ENCODE peak calls at places on chromosomes 11 and 22, in six cellular contexts. A, Y, M, N, B and O are unnamed samples.
A peak's percentile ranks its signal among the peaks of the same experiment; 100 is the strongest.

GRCh38 chr11:30322162-30322561 is 742 bp upstream of the ARL14EP start:
- DNase-seq in A (no peak), Y (no peak), M (no peak), N (no peak), B (no peak), O (no peak)

GRCh38 chr11:105000797-105001196 is 22.2 kb downstream of the CASP5 start:
- DNase-seq in A (no peak), Y (no peak), M (no peak), N (peak; percentile 62), B (no peak), O (no peak)

GRCh38 chr11:118136826-118137225 is 15.8 kb downstream of the SCN4B start:
- DNase-seq in A (no peak), Y (no peak), M (no peak), N (no peak), B (no peak), O (no peak)

GRCh38 chr11:20388096-20389055 is 860 bp downstream of the PRMT3 start:
- DNase-seq in A (no peak), Y (peak; percentile 38), M (peak; percentile 23), N (peak; percentile 52), B (no peak), O (peak; percentile 25)

GRCh38 chr22:37455896-37456295 is 28.6 kb upstream of the ELFN2 start:
- DNase-seq in A (no peak), Y (no peak), M (no peak), N (no peak), B (peak; percentile 25), O (no peak)

GRCh38 chr11:92932023-92932422 is 37.4 kb upstream of the MTNR1B start:
- DNase-seq in A (no peak), Y (peak; percentile 50), M (no peak), N (no peak), B (no peak), O (no peak)

GRCh38 chr22:29080061-29080975 is 7.5 kb downstream of the KREMEN1 start:
- DNase-seq in A (no peak), Y (peak; percentile 77), M (no peak), N (peak; percentile 83), B (no peak), O (peak; percentile 45)

GRCh38 chr11:61163714-61164609 is 2.7 kb upstream of the VPS37C start:
- DNase-seq in A (no peak), Y (no peak), M (no peak), N (peak; percentile 76), B (no peak), O (no peak)

GRCh38 chr11:116861539-116861938 is 24.1 kb upstream of the APOA1 start:
- DNase-seq in A (no peak), Y (no peak), M (peak; percentile 74), N (no peak), B (no peak), O (peak; percentile 58)

GRCh38 chr11:30585892-30586250 is 282 bp downstream of the MPPED2 start:
- DNase-seq in A (no peak), Y (no peak), M (no peak), N (no peak), B (no peak), O (no peak)

GRCh38 chr11:1889941-1890855 is 1.5 kb downstream of the PRR33 start:
- DNase-seq in A (no peak), Y (no peak), M (no peak), N (peak; percentile 80), B (no peak), O (no peak)

DNA sequence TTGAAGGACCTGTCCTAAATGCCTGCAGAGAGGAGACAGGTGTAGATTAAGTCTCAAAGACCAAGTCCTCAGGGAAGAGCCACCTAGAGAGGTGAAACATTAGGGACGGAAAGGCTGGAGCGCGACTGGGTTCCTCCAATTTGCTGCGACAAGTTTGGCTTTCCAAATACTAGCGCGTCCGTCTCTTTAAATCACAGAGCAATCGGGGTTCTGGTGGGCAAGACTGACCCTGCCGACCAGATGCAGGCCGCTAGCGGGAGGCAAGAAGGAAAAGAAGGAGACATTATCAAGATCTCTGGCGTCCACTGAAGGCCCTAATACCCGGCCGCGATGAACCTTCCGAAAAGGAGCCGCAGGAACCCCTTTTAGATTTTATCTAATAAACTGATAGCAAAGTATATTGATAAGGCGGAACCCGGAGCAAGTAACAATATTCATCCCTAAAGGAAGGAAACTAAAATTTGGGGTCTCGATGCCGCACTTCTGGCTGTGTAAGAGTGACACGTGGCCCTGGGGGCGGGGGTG is 128.2 kb upstream of the C11orf58 start:
- DNase-seq in A (no peak), Y (no peak), M (no peak), N (no peak), B (no peak), O (no peak)
- TF ChIP-seq CTCF in A (no peak), Y (no peak), M (no peak), N (no peak), B (no peak), O (no peak)

DNA sequence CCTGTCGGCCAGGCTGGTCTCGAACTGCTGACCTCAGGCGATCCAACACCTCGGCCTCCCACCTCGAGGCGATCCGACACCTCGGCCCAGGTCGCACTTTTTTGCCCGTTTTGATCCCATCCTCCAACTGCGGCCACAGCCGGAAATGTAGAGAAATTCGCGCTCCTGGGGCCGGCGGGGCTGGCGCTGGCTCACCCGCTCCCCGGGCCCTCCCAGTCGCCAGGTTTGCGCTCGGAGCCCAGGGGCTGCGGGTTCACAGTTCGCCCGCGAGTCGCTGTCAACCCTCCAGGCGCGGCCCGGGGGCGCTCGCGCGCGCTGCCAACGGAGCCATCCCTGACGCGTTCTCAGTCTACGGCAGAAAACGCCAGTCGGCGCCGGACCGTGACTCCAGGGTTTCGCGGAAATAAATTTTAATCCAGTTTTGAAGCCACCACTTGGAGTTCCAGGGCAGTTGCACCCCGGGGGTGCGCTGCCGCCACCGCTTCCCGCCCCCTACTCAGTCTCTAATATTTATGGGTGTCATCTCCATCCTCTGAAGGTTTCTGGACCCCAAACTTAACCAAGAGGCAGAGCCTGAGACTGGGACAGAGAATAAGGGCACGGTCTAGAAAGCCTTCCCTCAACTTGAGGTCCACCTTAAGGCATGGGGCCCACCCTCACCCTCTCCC is 1.5 kb upstream of the KLHDC7B start:
- DNase-seq in A (no peak), Y (peak; percentile 74), M (peak; percentile 39), N (peak; percentile 91), B (peak; percentile 64), O (peak; percentile 55)
- H3K4me3 ChIP-seq in A (no peak overlapping the region), Y (peak overlapping the region; percentile 30), M (peak overlapping the region; percentile 13), N (no peak overlapping the region), B (no peak overlapping the region), O (peak overlapping the region; percentile 35)

GRCh38 chr11:126355926-126356897 is 726 bp downstream of the ST3GAL4 start:
- DNase-seq in A (peak; percentile 35), Y (peak; percentile 49), M (no peak), N (peak; percentile 81), B (no peak), O (peak; percentile 49)
- TF ChIP-seq CTCF in A (peak; percentile 8), Y (no peak), M (no peak), N (no peak), B (no peak), O (peak; percentile 7)

GRCh38 chr11:47258317-47258902 is 614 bp downstream of the NR1H3 start:
- DNase-seq in A (no peak), Y (peak; percentile 32), M (no peak), N (no peak), B (no peak), O (no peak)

GRCh38 chr11:47259178-47259977 is 1.6 kb downstream of the NR1H3 start:
- DNase-seq in A (no peak), Y (peak; percentile 90), M (peak; percentile 35), N (peak; percentile 61), B (peak; percentile 59), O (peak; percentile 31)

GRCh38 chr11:47257518-47258316 is at the start of gene NR1H3:
- DNase-seq in A (peak; percentile 88), Y (peak; percentile 78), M (peak; percentile 59), N (peak; percentile 93), B (peak; percentile 96), O (peak; percentile 56)

GRCh38 chr11:47256374-47256773 is 1.4 kb upstream of the NR1H3 start:
- DNase-seq in A (no peak), Y (no peak), M (no peak), N (no peak), B (no peak), O (no peak)

GRCh38 chr11:47257178-47257517 is 648 bp upstream of the NR1H3 start:
- DNase-seq in A (no peak), Y (no peak), M (no peak), N (no peak), B (no peak), O (no peak)
- H3K4me3 ChIP-seq in A (peak overlapping the region; percentile 38), Y (peak overlapping the region; percentile 57), M (no peak overlapping the region), N (no peak overlapping the region), B (no peak overlapping the region), O (no peak overlapping the region)

DNA sequence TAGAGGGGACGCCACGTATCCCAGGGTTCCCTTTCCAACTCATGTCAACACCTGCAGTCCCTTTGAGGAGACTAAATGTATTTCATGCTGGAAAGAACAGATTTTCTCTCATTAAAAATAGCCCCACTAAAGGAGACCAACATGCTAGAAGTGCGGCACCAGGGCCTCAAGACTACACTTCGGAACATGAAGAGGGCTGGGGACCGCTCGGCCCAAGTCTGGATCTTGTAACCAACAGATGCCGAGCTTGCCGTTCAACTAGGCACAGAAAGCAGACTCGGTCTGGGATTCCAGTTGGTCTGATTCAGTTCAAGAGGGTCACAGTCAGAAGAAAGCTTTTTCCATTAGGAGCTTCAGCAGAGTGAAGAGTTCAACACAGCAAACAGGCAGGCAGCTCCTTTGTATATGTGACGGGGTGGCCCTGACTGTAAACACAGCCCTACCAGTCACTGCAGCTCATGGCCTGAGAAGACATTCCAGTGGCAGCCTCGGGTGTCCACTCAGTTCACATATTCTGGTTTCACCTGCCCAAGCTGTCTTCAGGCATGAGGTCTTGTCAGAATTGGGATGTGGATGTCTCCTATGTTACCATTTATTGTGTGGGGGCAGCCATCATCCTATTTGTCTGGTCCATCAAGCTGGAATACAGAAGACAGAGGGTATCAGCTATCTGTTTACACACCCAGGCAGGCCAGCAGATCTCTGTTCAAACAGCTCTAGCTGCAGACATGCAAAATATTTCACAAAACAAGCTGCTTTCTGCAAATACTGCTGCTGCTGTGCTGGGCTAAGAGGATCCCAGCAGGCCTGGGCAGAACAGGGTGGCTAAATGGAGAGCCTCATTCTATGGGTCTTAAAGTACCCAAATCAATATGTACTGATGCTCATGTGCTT is 8.8 kb downstream of the RIC8A start:
- DNase-seq in A (no peak), Y (no peak), M (no peak), N (no peak), B (no peak), O (no peak)
- TF ChIP-seq CTCF in A (no peak), Y (no peak), M (no peak), N (no peak), B (no peak), O (no peak)

DNA sequence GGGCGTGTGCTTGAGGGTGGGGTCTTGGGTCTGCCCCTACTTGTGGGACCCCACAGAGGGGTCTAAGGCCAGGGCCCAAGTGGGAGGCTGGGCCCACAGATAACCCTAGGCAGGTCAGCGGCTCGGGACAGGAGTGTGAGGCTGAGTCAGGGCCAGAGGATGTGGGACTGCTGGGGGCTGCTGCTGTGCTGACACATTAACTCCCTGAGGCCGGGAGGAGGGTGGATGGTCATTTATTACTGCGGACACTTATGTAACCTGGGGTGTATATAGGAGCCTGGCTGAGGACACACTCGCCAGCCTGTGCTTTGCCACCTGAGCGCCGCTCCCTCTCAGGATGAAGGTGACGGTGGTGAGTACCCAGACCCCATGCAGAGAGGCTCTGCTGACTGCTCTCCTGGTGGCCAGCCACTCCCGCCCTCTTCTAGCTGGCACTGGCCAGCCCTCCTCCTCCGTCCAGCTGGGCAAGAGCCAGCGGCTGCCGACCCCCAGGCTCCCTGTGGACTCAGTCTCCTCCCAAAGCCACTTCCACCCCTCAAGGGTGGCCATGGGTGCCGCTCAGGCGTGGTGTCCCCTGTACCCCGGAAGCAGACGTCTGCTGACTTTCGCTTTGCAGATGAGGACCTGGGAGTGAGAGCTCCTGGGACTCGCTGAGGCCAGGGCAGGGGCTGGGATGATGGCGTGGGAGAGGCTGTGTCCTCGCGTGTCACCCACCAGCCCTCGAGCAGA is at the start of gene MIOX:
- DNase-seq in A (no peak), Y (peak; percentile 53), M (no peak), N (no peak), B (no peak), O (peak; percentile 13)
- H3K4me3 ChIP-seq in A (no peak within 1 kb of the TSS), Y (no peak within 1 kb of the TSS), M (no peak within 1 kb of the TSS), N (no peak within 1 kb of the TSS), B (no peak within 1 kb of the TSS), O (no peak within 1 kb of the TSS)

GRCh38 chr11:72234514-72234830 is 9.5 kb downstream of the PHOX2A start:
- DNase-seq in A (no peak), Y (no peak), M (no peak), N (peak; percentile 45), B (no peak), O (no peak)
- TF ChIP-seq CTCF in A (no peak), Y (no peak), M (no peak), N (no peak), B (no peak), O (no peak)